ENCODE peak calls at places on chromosomes 16 and 17, in five cellular contexts. L, T, X, K and I are unnamed samples.
A peak's percentile ranks its signal among the peaks of the same experiment; 100 is the strongest.

GRCh38 chr16:88691924-88692560 is 5.7 kb upstream of the SNAI3 start:
- DNase-seq in X (no peak), L (no peak), K (peak; percentile 77), T (peak; percentile 68), I (no peak)

GRCh38 chr17:79045830-79046500 is 22.0 kb downstream of the C1QTNF1 start:
- DNase-seq in K (peak; percentile 84), T (peak; percentile 85), X (peak; percentile 70), L (peak; percentile 35), I (peak; percentile 76)

GRCh38 chr16:74275031-74275636 is 21.5 kb upstream of the PSMD7 start:
- DNase-seq in K (no peak), X (no peak), L (no peak), T (no peak), I (no peak)

GRCh38 chr17:31469959-31470358 is 78.5 kb downstream of the RAB11FIP4 start:
- DNase-seq in X (no peak), L (no peak), T (no peak), K (no peak), I (no peak)

GRCh38 chr16:51994597-51994996 is 552.3 kb downstream of the TOX3 start:
- DNase-seq in L (no peak), X (peak; percentile 53), K (no peak), T (no peak), I (no peak)

GRCh38 chr17:64534187-64534586 is 27.4 kb downstream of the CEP95 start:
- DNase-seq in X (no peak), L (no peak), K (no peak), T (no peak), I (no peak)

GRCh38 chr16:79600636-79601091 is at the start of gene MAF:
- DNase-seq in X (peak; percentile 96), L (peak; percentile 92), T (peak; percentile 95), K (peak; percentile 96), I (peak; percentile 89)

GRCh38 chr16:85017151-85017550 is 5.8 kb upstream of the ZDHHC7 start:
- DNase-seq in K (peak; percentile 69), X (no peak), T (no peak), L (no peak), I (no peak)

GRCh38 chr16:30821891-30822290 is 34.9 kb upstream of the ZNF629 start:
- DNase-seq in L (no peak), T (no peak), K (no peak), X (no peak), I (no peak)

GRCh38 chr16:87198328-87198731 is 118.9 kb downstream of the C16orf95 start:
- DNase-seq in L (no peak), K (no peak), T (no peak), X (no peak), I (no peak)

GRCh38 chr16:48158296-48158695 is 2.5 kb upstream of the ABCC12 start:
- DNase-seq in X (no peak), L (no peak), T (no peak), K (peak; percentile 71), I (no peak)